ENCODE peak calls at places on chromosomes 12 and 14, in eight cellular contexts. F is stomach, B is cardiac fibroblast, X is aorta, S is keratinocyte, J is mesenchymal stem cell, Y is foreskin fibroblast, K is ascending aorta. A is an unnamed sample.

GRCh38 chr12:96301732-96302131 is 98.5 kb downstream of the CDK17 start:
- DNase-seq in F (no peak), B (no peak), X (no peak), S (no peak), J (no peak), Y (no peak), K (no peak), A (no peak)

GRCh38 chr14:68807148-68807600 is 14.3 kb upstream of the ZFP36L1 start:
- DNase-seq in F (peak; percentile 76), B (peak; percentile 93), X (no peak), S (no peak), J (peak; percentile 96), Y (peak; percentile 86), K (no peak), A (peak; percentile 95)

GRCh38 chr12:39272934-39273770 is 169.8 kb downstream of the KIF21A start:
- DNase-seq in F (no peak), B (peak; percentile 54), X (no peak), S (peak; percentile 1), J (peak; percentile 72), Y (peak; percentile 44), K (no peak), A (no peak)

GRCh38 chr12:103268831-103269514 is 226.8 kb downstream of the C12orf42 start:
- DNase-seq in F (no peak), B (no peak), X (no peak), S (no peak), J (no peak), Y (no peak), K (no peak), A (no peak)

GRCh38 chr12:40192704-40193255 is 32.0 kb upstream of the LRRK2 start:
- DNase-seq in F (no peak), B (no peak), X (no peak), S (no peak), J (no peak), Y (no peak), K (no peak), A (no peak)

GRCh38 chr12:5873341-5873919 is 71.6 kb downstream of the ANO2 start:
- DNase-seq in F (no peak), B (no peak), X (no peak), S (no peak), J (no peak), Y (no peak), K (no peak), A (no peak)

GRCh38 chr14:99507860-99508640 is 26.8 kb downstream of the CCNK start:
- DNase-seq in F (no peak), B (no peak), X (no peak), S (no peak), J (no peak), Y (no peak), K (no peak), A (no peak)

GRCh38 chr12:23834076-23834475 is 115.4 kb downstream of the SOX5 start:
- DNase-seq in F (no peak), B (peak; percentile 20), X (no peak), S (no peak), J (no peak), Y (no peak), K (no peak), A (no peak)

GRCh38 chr12:46107591-46107990 is 117.2 kb upstream of the SCAF11 start:
- DNase-seq in F (no peak), B (no peak), X (no peak), S (no peak), J (no peak), Y (no peak), K (no peak), A (no peak)

GRCh38 chr14:35808076-35808657 is 928 bp downstream of the RALGAPA1 start:
- DNase-seq in F (peak; percentile 38), B (no peak), X (no peak), S (no peak), J (peak; percentile 15), Y (peak; percentile 17), K (no peak), A (no peak)

GRCh38 chr12:120905856-120906384 is 1.8 kb upstream of the SPPL3 start:
- DNase-seq in F (peak; percentile 36), B (no peak), X (peak; percentile 51), S (no peak), J (no peak), Y (peak; percentile 18), K (no peak), A (no peak)

GRCh38 chr12:110743571-110744093 is 941 bp upstream of the PPP1CC start:
- DNase-seq in F (no peak), B (peak; percentile 42), X (peak; percentile 78), S (no peak), J (peak; percentile 64), Y (peak; percentile 72), K (no peak), A (no peak)

GRCh38 chr12:104243971-104244370 is 28.4 kb downstream of the TXNRD1 start:
- DNase-seq in F (no peak), B (no peak), X (no peak), S (no peak), J (no peak), Y (no peak), K (no peak), A (no peak)

GRCh38 chr14:72565917-72566316 is 328.0 kb downstream of the DPF3 start:
- DNase-seq in F (no peak), B (no peak), X (no peak), S (no peak), J (no peak), Y (no peak), K (no peak), A (no peak)

GRCh38 chr12:47753021-47754001 is 5.4 kb downstream of the RAPGEF3 start:
- DNase-seq in F (peak; percentile 89), B (peak; percentile 41), X (peak; percentile 94), S (no peak), J (no peak), Y (no peak), K (peak; percentile 80), A (no peak)

GRCh38 chr14:22850944-22851790 is 14.8 kb downstream of the MMP14 start:
- DNase-seq in F (peak; percentile 92), B (peak; percentile 97), X (peak; percentile 98), S (peak; percentile 78), J (peak; percentile 96), Y (peak; percentile 98), K (peak; percentile 80), A (peak; percentile 93)

GRCh38 chr12:21559855-21560569 is 33.9 kb downstream of the SPX start:
- DNase-seq in F (no peak), B (peak; percentile 69), X (no peak), S (peak; percentile 17), J (no peak), Y (peak; percentile 54), K (no peak), A (peak; percentile 62)

GRCh38 chr12:87382959-87383591 is 646.1 kb downstream of the C12orf50 start:
- DNase-seq in F (no peak), B (peak; percentile 4), X (no peak), S (no peak), J (no peak), Y (no peak), K (no peak), A (no peak)
- H3K4me3 ChIP-seq in F (no peak overlapping the region), B (no peak overlapping the region), X (no peak overlapping the region), S (no peak overlapping the region), J (no peak overlapping the region), Y (no peak overlapping the region), K (no peak overlapping the region), A (no peak overlapping the region)

DNA sequence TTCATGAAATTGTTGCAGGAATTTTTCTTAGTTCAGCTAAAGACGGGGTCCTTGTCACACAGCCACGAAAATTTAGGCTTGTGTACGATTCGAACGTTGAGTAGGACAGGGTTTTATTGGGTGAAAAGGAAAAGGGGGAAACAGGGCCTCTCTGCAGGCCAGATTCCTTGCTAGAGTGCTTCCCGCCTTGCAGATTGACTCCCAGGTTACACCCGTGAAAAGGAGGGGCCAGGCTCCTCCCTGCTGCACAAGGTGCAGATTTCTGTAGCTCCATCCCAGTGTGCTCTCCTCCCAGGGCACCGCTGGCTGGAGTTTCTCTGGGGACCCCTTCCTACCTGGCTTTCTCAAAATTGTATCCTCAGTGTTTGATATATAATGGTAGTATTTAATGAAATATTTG is 221.5 kb downstream of the ERC1 start:
- DNase-seq in F (no peak), B (no peak), X (no peak), S (no peak), J (no peak), Y (no peak), K (no peak), A (no peak)
- H3K4me3 ChIP-seq in F (no peak overlapping the region), B (no peak overlapping the region), X (no peak overlapping the region), S (no peak overlapping the region), J (no peak overlapping the region), Y (no peak overlapping the region), K (no peak overlapping the region), A (no peak overlapping the region)

DNA sequence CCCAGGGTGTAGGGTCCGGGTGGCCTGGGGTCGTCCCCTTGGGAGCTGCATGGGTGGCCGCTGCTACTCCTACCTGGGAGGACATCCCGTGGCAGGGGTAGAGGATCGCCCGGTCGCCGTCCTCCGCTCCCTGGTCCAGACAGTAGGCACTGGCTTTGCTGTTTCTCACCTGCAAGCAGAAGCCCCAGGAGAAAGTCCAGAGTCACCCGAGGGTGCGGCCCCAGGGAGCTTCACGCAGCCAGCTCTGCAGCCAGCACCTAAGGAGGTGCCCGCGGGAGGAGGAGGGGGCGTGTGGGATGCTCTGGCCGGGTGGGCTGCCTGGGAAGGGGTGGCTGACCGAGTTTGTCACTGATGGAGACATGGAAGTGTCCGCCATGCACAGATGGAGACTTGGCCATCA is 54.8 kb downstream of the NOC4L start:
- DNase-seq in F (no peak), B (no peak), X (no peak), S (no peak), J (no peak), Y (no peak), K (no peak), A (no peak)
- H3K4me3 ChIP-seq in F (no peak overlapping the region), B (no peak overlapping the region), X (no peak overlapping the region), S (no peak overlapping the region), J (no peak overlapping the region), Y (no peak overlapping the region), K (no peak overlapping the region), A (no peak overlapping the region)

GRCh38 chr14:104294983-104295680 is 156.7 kb downstream of the KIF26A start:
- DNase-seq in F (no peak), B (no peak), X (peak; percentile 60), S (no peak), J (no peak), Y (no peak), K (no peak), A (no peak)
- H3K4me3 ChIP-seq in F (no peak overlapping the region), B (no peak overlapping the region), X (no peak overlapping the region), S (no peak overlapping the region), J (no peak overlapping the region), Y (no peak overlapping the region), K (no peak overlapping the region), A (no peak overlapping the region)

DNA sequence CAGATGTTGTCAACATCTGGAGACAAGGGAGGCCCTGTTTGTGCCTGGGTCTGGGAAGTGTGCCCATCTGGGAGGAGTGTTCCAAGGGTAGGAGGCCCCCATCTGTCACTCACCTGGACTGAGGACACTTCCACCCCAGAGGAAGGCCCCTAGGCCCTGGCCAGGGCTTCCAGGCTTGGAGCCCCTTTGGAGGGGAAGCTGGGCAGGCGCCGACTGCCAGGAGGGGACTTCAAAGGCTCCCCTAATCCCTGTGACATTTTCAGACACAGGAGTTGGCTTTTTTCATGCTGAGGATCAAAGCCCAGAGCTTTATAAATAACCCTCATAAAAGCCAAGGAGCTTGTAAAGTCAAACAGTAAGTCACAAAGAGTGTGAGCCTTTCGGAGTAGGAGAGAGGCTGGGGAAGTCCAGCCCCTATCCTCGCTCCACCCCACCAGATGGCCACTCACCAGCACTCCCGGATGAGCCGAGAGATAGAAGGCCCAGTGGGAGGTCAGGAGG is 17.6 kb upstream of the FAM222A start:
- DNase-seq in F (no peak), B (no peak), X (no peak), S (no peak), J (peak; percentile 16), Y (peak; percentile 29), K (no peak), A (no peak)
- H3K4me3 ChIP-seq in F (no peak overlapping the region), B (no peak overlapping the region), X (no peak overlapping the region), S (no peak overlapping the region), J (no peak overlapping the region), Y (no peak overlapping the region), K (no peak overlapping the region), A (no peak overlapping the region)